ENCODE peak calls at places on chromosome 4, in five cellular contexts. One of them, this sample, is unnamed.

GRCh38 chr4:172786039-172786792 is 382.4 kb upstream of the GALNT7 start:
- DNase-seq in SK-N-SH: no peak
- DNase-seq in K562: no peak
- DNase-seq in HepG2: no peak
- DNase-seq in GM12878: no peak
- DNase-seq in this sample: no peak

GRCh38 chr4:48546336-48546735 is 56.3 kb downstream of the ZAR1 start:
- DNase-seq in HepG2: peak; percentile 34
- DNase-seq in GM12878: peak; percentile 8
- DNase-seq in SK-N-SH: no peak
- DNase-seq in K562: peak; percentile 21
- DNase-seq in this sample: no peak

GRCh38 chr4:113610542-113610941 is 151.0 kb downstream of the CAMK2D start:
- DNase-seq in GM12878: no peak
- DNase-seq in HepG2: no peak
- DNase-seq in SK-N-SH: no peak
- DNase-seq in K562: no peak
- DNase-seq in this sample: no peak

GRCh38 chr4:149999485-150000074 is 78.7 kb upstream of the DCLK2 start:
- DNase-seq in GM12878: no peak
- DNase-seq in SK-N-SH: peak; percentile 34
- DNase-seq in HepG2: peak; percentile 32
- DNase-seq in K562: no peak
- DNase-seq in this sample: peak; percentile 77

GRCh38 chr4:26069218-26069617 is 155.2 kb downstream of the SMIM20 start:
- DNase-seq in GM12878: no peak
- DNase-seq in SK-N-SH: peak; percentile 62
- DNase-seq in HepG2: peak; percentile 6
- DNase-seq in K562: peak; percentile 43
- DNase-seq in this sample: peak; percentile 9

GRCh38 chr4:83772680-83773079 is 236.8 kb downstream of the GPAT3 start:
- DNase-seq in K562: no peak
- DNase-seq in GM12878: no peak
- DNase-seq in HepG2: no peak
- DNase-seq in SK-N-SH: no peak
- DNase-seq in this sample: no peak

GRCh38 chr4:146932111-146932510 is 13.6 kb downstream of the TTC29 start:
- DNase-seq in GM12878: no peak
- DNase-seq in K562: no peak
- DNase-seq in SK-N-SH: no peak
- DNase-seq in HepG2: no peak
- DNase-seq in this sample: no peak

GRCh38 chr4:27278615-27279014 is 418.0 kb downstream of the STIM2 start:
- DNase-seq in GM12878: no peak
- DNase-seq in K562: peak; percentile 11
- DNase-seq in SK-N-SH: no peak
- DNase-seq in HepG2: peak; percentile 4
- DNase-seq in this sample: no peak

GRCh38 chr4:93029774-93030173 is 726.0 kb downstream of the GRID2 start:
- DNase-seq in K562: no peak
- DNase-seq in GM12878: no peak
- DNase-seq in HepG2: no peak
- DNase-seq in SK-N-SH: no peak
- DNase-seq in this sample: no peak

GRCh38 chr4:85498068-85498733 is 23.3 kb downstream of the ARHGAP24 start:
- DNase-seq in SK-N-SH: no peak
- DNase-seq in K562: no peak
- DNase-seq in HepG2: no peak
- DNase-seq in GM12878: peak; percentile 40
- DNase-seq in this sample: no peak

GRCh38 chr4:7802093-7802726 is 137.5 kb downstream of the AFAP1 start:
- DNase-seq in SK-N-SH: peak; percentile 80
- DNase-seq in GM12878: no peak
- DNase-seq in HepG2: peak; percentile 67
- DNase-seq in K562: peak; percentile 90
- DNase-seq in this sample: peak; percentile 77

GRCh38 chr4:1115528-1116293 is 2.3 kb upstream of the RNF212 start:
- DNase-seq in K562: no peak
- DNase-seq in SK-N-SH: no peak
- DNase-seq in HepG2: no peak
- DNase-seq in GM12878: no peak
- DNase-seq in this sample: no peak

GRCh38 chr4:152468408-152468807 is 67.5 kb downstream of the FBXW7 start:
- DNase-seq in K562: no peak
- DNase-seq in SK-N-SH: no peak
- DNase-seq in GM12878: no peak
- DNase-seq in HepG2: no peak
- DNase-seq in this sample: no peak

GRCh38 chr4:65089666-65090065 is 580.6 kb downstream of the EPHA5 start:
- DNase-seq in K562: no peak
- DNase-seq in HepG2: no peak
- DNase-seq in SK-N-SH: no peak
- DNase-seq in GM12878: no peak
- DNase-seq in this sample: no peak

GRCh38 chr4:837772-838171 is 11.8 kb upstream of the CPLX1 start:
- DNase-seq in SK-N-SH: no peak
- DNase-seq in K562: no peak
- DNase-seq in HepG2: no peak
- DNase-seq in GM12878: no peak
- DNase-seq in this sample: no peak

GRCh38 chr4:6727081-6727942 is 11.3 kb downstream of the BLOC1S4 start:
- DNase-seq in K562: peak; percentile 45
- DNase-seq in GM12878: no peak
- DNase-seq in SK-N-SH: no peak
- DNase-seq in HepG2: no peak
- DNase-seq in this sample: no peak

GRCh38 chr4:36310793-36311192 is 29.4 kb downstream of the DTHD1 start:
- DNase-seq in HepG2: no peak
- DNase-seq in K562: no peak
- DNase-seq in GM12878: no peak
- DNase-seq in SK-N-SH: no peak
- DNase-seq in this sample: no peak

GRCh38 chr4:64582492-64582891 is 173.2 kb upstream of the TECRL start:
- DNase-seq in K562: no peak
- DNase-seq in SK-N-SH: no peak
- DNase-seq in GM12878: no peak
- DNase-seq in HepG2: no peak
- DNase-seq in this sample: no peak

GRCh38 chr4:30721353-30722091 is 1.4 kb downstream of the PCDH7 start:
- DNase-seq in SK-N-SH: peak; percentile 86
- DNase-seq in K562: no peak
- DNase-seq in GM12878: no peak
- DNase-seq in HepG2: no peak
- DNase-seq in this sample: peak; percentile 12

GRCh38 chr4:141860974-141861373 is 224.6 kb downstream of the IL15 start:
- DNase-seq in SK-N-SH: no peak
- DNase-seq in GM12878: no peak
- DNase-seq in K562: no peak
- DNase-seq in HepG2: no peak
- DNase-seq in this sample: peak; percentile 17

GRCh38 chr4:1819284-1819683 is 26.2 kb downstream of the FGFR3 start:
- DNase-seq in HepG2: no peak
- DNase-seq in GM12878: no peak
- DNase-seq in K562: no peak
- DNase-seq in SK-N-SH: peak; percentile 29
- DNase-seq in this sample: no peak

GRCh38 chr4:150782311-150782710 is 200.4 kb downstream of the MAB21L2 start:
- DNase-seq in HepG2: peak; percentile 12
- DNase-seq in GM12878: no peak
- DNase-seq in K562: no peak
- DNase-seq in SK-N-SH: peak; percentile 10
- DNase-seq in this sample: no peak

GRCh38 chr4:31370866-31371465 is 650.8 kb downstream of the PCDH7 start:
- DNase-seq in SK-N-SH: peak; percentile 49
- DNase-seq in HepG2: peak; percentile 37
- DNase-seq in K562: peak; percentile 45
- DNase-seq in GM12878: peak; percentile 4
- DNase-seq in this sample: peak; percentile 7

GRCh38 chr4:68404153-68404552 is 43.1 kb upstream of the TMPRSS11E start:
- DNase-seq in GM12878: no peak
- DNase-seq in HepG2: no peak
- DNase-seq in SK-N-SH: no peak
- DNase-seq in K562: no peak
- DNase-seq in this sample: no peak

GRCh38 chr4:72701987-72702819 is 133.2 kb upstream of the ADAMTS3 start:
- DNase-seq in K562: peak; percentile 41
- DNase-seq in HepG2: peak; percentile 42
- DNase-seq in GM12878: no peak
- DNase-seq in SK-N-SH: peak; percentile 34
- DNase-seq in this sample: peak; percentile 3

DNA sequence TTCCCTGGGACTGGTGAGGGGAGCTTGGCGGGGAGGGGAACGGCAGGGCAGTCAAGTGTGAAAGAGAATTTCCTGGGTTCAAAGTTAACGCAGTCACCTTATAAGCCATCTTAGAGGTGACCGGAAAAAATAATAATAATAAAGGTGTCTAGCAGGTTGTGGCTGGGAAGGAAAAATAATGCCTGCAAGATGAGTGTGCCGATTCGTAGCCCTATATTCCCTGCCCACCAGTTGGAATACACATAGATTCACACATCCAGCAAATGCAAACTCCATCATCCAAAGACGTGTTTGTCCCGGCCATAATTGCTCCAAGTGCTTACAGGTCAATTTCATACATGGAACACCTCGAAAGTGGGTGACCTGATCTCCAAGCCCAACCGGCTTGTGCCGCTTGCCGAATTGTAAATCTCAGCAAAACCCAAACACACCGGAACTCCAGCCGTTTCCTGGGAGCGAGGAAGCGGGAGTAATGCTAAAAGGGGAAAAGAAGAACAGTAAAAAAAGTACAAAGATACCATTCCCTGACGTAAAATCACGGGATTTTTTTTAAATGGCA is 1.3 kb upstream of the FAT1 start:
- DNase-seq in K562: no peak
- DNase-seq in GM12878: no peak
- DNase-seq in SK-N-SH: no peak
- DNase-seq in HepG2: no peak
- DNase-seq in this sample: peak; percentile 45
- TF ChIP-seq REST in K562: no peak
- TF ChIP-seq REST in GM12878: no peak
- TF ChIP-seq REST in SK-N-SH: no peak
- TF ChIP-seq REST in HepG2: no peak
- TF ChIP-seq REST in this sample: no peak

GRCh38 chr4:58669783-58670182 is 1559.6 kb upstream of the IGFBP7 start:
- DNase-seq in K562: no peak
- DNase-seq in HepG2: no peak
- DNase-seq in GM12878: no peak
- DNase-seq in SK-N-SH: no peak
- DNase-seq in this sample: no peak

GRCh38 chr4:58665649-58666048 is 1555.5 kb upstream of the IGFBP7 start:
- DNase-seq in GM12878: no peak
- DNase-seq in K562: no peak
- DNase-seq in HepG2: no peak
- DNase-seq in SK-N-SH: no peak
- DNase-seq in this sample: no peak
- TF ChIP-seq RFX5 in GM12878: no peak
- TF ChIP-seq RFX5 in K562: no peak
- TF ChIP-seq RFX5 in HepG2: no peak
- TF ChIP-seq RFX5 in SK-N-SH: no peak
- TF ChIP-seq RFX5 in this sample: no peak

DNA sequence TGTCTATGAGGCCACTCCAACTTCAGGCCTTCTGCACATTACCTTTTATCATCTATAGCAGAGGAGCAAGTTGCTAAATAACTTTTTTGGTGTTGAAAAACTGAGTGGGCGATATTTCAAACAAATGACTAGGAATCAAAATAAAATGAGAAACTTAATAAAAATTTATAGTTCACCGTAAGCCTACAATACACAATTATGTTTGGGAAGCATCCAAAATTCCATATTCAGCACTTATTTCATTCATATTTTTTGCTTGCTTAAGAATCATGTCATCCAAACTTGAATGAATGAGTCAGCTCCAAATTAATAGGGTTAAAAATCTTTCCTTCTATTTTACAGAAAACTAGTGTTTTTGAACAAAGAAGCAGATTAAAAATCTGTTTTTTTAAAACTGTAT is 119.1 kb downstream of the SH3RF1 start:
- DNase-seq in HepG2: no peak
- DNase-seq in GM12878: no peak
- DNase-seq in SK-N-SH: no peak
- DNase-seq in K562: no peak
- DNase-seq in this sample: no peak
- TF ChIP-seq REST in HepG2: no peak
- TF ChIP-seq REST in GM12878: no peak
- TF ChIP-seq REST in SK-N-SH: no peak
- TF ChIP-seq REST in K562: no peak
- TF ChIP-seq REST in this sample: no peak

DNA sequence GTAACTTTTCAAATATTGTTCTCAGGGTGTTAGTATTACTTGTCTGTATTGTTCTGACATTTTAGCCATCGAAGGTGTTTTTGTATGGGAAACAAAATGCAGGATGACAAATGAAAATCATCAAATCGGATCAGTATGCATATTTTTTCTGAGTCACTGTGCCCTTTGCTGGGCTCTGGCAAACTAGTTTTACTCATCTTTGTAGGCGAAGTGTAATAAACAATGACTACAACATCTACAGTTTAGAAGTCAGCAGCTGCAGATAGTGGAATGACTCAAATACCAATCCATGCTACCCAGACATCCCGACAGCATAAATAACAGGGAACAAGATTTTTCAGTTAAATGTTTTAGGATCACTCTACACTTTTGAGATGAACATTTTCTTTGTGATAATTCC is 557.3 kb upstream of the TENM3 start:
- DNase-seq in HepG2: no peak
- DNase-seq in K562: no peak
- DNase-seq in SK-N-SH: no peak
- DNase-seq in GM12878: no peak
- DNase-seq in this sample: no peak
- TF ChIP-seq RFX5 in HepG2: no peak
- TF ChIP-seq RFX5 in K562: no peak
- TF ChIP-seq RFX5 in SK-N-SH: no peak
- TF ChIP-seq RFX5 in GM12878: no peak
- TF ChIP-seq RFX5 in this sample: no peak

GRCh38 chr4:10926025-10926424 is 241.5 kb upstream of the CLNK start:
- DNase-seq in GM12878: no peak
- DNase-seq in SK-N-SH: no peak
- DNase-seq in K562: no peak
- DNase-seq in HepG2: no peak
- DNase-seq in this sample: no peak
- TF ChIP-seq REST in GM12878: no peak
- TF ChIP-seq REST in SK-N-SH: no peak
- TF ChIP-seq REST in K562: no peak
- TF ChIP-seq REST in HepG2: no peak
- TF ChIP-seq REST in this sample: no peak

This sample was measured in A549.